ENCODE peak calls at places on chromosomes 3 and 15, in eight cellular contexts. One of them, this sample, is unnamed.

GRCh38 chr15:41630616-41631218 is 29.5 kb upstream of the MGA start:
- DNase-seq in BJ: no peak
- DNase-seq in HL-60: no peak
- DNase-seq in adrenal gland: no peak
- DNase-seq in NT2/D1: no peak
- DNase-seq in dorsolateral prefrontal cortex: no peak
- DNase-seq in A549: no peak
- DNase-seq in pancreas: no peak
- DNase-seq in this sample: no peak

GRCh38 chr15:68431792-68432401 is at the start of gene ITGA11:
- DNase-seq in BJ: no peak
- DNase-seq in HL-60: peak
- DNase-seq in adrenal gland: peak
- DNase-seq in NT2/D1: peak
- DNase-seq in dorsolateral prefrontal cortex: peak
- DNase-seq in A549: peak
- DNase-seq in pancreas: peak
- DNase-seq in this sample: peak

GRCh38 chr3:194690501-194691372 is 5.1 kb downstream of the FAM43A start:
- DNase-seq in BJ: no peak
- DNase-seq in HL-60: no peak
- DNase-seq in adrenal gland: no peak
- DNase-seq in NT2/D1: no peak
- DNase-seq in dorsolateral prefrontal cortex: no peak
- DNase-seq in A549: no peak
- DNase-seq in pancreas: no peak
- DNase-seq in this sample: no peak

GRCh38 chr3:27723803-27724458 is 1.8 kb upstream of the EOMES start:
- DNase-seq in BJ: no peak
- DNase-seq in HL-60: no peak
- DNase-seq in adrenal gland: no peak
- DNase-seq in NT2/D1: no peak
- DNase-seq in dorsolateral prefrontal cortex: no peak
- DNase-seq in A549: no peak
- DNase-seq in pancreas: no peak
- DNase-seq in this sample: peak

GRCh38 chr15:64697911-64698369 is 77.4 kb downstream of the RBPMS2 start:
- DNase-seq in BJ: no peak
- DNase-seq in HL-60: no peak
- DNase-seq in adrenal gland: no peak
- DNase-seq in NT2/D1: no peak
- DNase-seq in dorsolateral prefrontal cortex: no peak
- DNase-seq in A549: no peak
- DNase-seq in pancreas: no peak
- DNase-seq in this sample: no peak

GRCh38 chr3:127153506-127153815 is 39.5 kb upstream of the PRR23E start:
- DNase-seq in BJ: no peak
- DNase-seq in HL-60: no peak
- DNase-seq in adrenal gland: no peak
- DNase-seq in NT2/D1: no peak
- DNase-seq in dorsolateral prefrontal cortex: no peak
- DNase-seq in A549: no peak
- DNase-seq in pancreas: peak
- DNase-seq in this sample: no peak

GRCh38 chr15:66763186-66764066 is 61.4 kb downstream of the SMAD6 start:
- DNase-seq in BJ: no peak
- DNase-seq in HL-60: no peak
- DNase-seq in adrenal gland: peak
- DNase-seq in NT2/D1: no peak
- DNase-seq in dorsolateral prefrontal cortex: no peak
- DNase-seq in A549: peak
- DNase-seq in pancreas: peak
- DNase-seq in this sample: no peak

GRCh38 chr3:119595639-119596329 is 1.9 kb upstream of the PLA1A start:
- DNase-seq in BJ: no peak
- DNase-seq in HL-60: no peak
- DNase-seq in adrenal gland: no peak
- DNase-seq in NT2/D1: no peak
- DNase-seq in dorsolateral prefrontal cortex: no peak
- DNase-seq in A549: no peak
- DNase-seq in pancreas: no peak
- DNase-seq in this sample: no peak

GRCh38 chr3:61824553-61825135 is 263.3 kb downstream of the PTPRG start:
- DNase-seq in BJ: no peak
- DNase-seq in HL-60: no peak
- DNase-seq in adrenal gland: no peak
- DNase-seq in NT2/D1: no peak
- DNase-seq in dorsolateral prefrontal cortex: no peak
- DNase-seq in A549: no peak
- DNase-seq in pancreas: no peak
- DNase-seq in this sample: no peak

GRCh38 chr15:53539878-53540277 is 219.6 kb downstream of the WDR72 start:
- DNase-seq in BJ: no peak
- DNase-seq in HL-60: no peak
- DNase-seq in adrenal gland: no peak
- DNase-seq in NT2/D1: no peak
- DNase-seq in dorsolateral prefrontal cortex: no peak
- DNase-seq in A549: no peak
- DNase-seq in pancreas: no peak
- DNase-seq in this sample: no peak

GRCh38 chr3:187445352-187445751 is 77.2 kb downstream of the RTP4 start:
- DNase-seq in BJ: no peak
- DNase-seq in HL-60: no peak
- DNase-seq in adrenal gland: no peak
- DNase-seq in NT2/D1: no peak
- DNase-seq in dorsolateral prefrontal cortex: no peak
- DNase-seq in A549: no peak
- DNase-seq in pancreas: no peak
- DNase-seq in this sample: no peak

GRCh38 chr15:93146601-93147000 is 57.6 kb upstream of the RGMA start:
- DNase-seq in BJ: no peak
- DNase-seq in HL-60: no peak
- DNase-seq in adrenal gland: no peak
- DNase-seq in NT2/D1: no peak
- DNase-seq in dorsolateral prefrontal cortex: no peak
- DNase-seq in A549: no peak
- DNase-seq in pancreas: no peak
- DNase-seq in this sample: no peak
- H3K4me3 ChIP-seq in BJ: no peak
- H3K4me3 ChIP-seq in HL-60: no peak
- H3K4me3 ChIP-seq in adrenal gland: no peak
- H3K4me3 ChIP-seq in NT2/D1: no peak
- H3K4me3 ChIP-seq in dorsolateral prefrontal cortex: no peak
- H3K4me3 ChIP-seq in A549: no peak
- H3K4me3 ChIP-seq in pancreas: no peak
- H3K4me3 ChIP-seq in this sample: no peak

DNA sequence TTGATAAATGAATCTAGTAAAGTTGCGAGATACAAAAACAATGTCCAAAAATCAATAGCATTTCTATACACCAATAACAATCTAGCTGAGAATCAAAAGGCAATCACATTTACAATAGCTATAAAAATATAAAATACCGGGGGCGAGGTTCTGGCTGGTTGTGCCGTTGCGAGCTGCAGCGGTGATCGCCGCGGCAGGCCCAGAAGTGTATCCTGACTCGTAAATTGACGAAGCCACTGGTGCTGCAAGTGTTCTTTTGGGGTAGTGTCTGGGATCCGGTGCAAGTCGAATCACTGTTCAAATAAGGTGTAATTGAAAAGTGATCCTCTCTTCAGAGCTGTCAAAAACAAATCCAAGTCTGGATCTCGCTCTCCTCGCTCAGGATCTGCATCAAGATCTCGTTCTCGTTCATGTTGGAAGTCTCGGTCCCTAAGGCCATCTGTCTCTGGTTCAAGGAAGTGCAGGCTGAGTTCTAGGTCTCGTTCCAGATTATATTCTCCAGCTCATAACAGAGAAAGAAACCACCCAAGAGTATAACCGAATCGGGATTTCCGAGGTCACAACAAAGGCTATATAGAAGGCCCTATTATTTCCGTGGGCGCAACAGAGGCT is 80.1 kb upstream of the STT3B start:
- DNase-seq in BJ: no peak
- DNase-seq in HL-60: no peak
- DNase-seq in adrenal gland: no peak
- DNase-seq in NT2/D1: no peak
- DNase-seq in dorsolateral prefrontal cortex: no peak
- DNase-seq in A549: no peak
- DNase-seq in pancreas: no peak
- DNase-seq in this sample: no peak
- H3K4me3 ChIP-seq in BJ: no peak
- H3K4me3 ChIP-seq in HL-60: no peak
- H3K4me3 ChIP-seq in adrenal gland: no peak
- H3K4me3 ChIP-seq in NT2/D1: no peak
- H3K4me3 ChIP-seq in dorsolateral prefrontal cortex: no peak
- H3K4me3 ChIP-seq in A549: no peak
- H3K4me3 ChIP-seq in pancreas: no peak
- H3K4me3 ChIP-seq in this sample: no peak

GRCh38 chr15:60565407-60565806 is 86.5 kb upstream of the ICE2 start:
- DNase-seq in BJ: no peak
- DNase-seq in HL-60: no peak
- DNase-seq in adrenal gland: no peak
- DNase-seq in NT2/D1: no peak
- DNase-seq in dorsolateral prefrontal cortex: no peak
- DNase-seq in A549: no peak
- DNase-seq in pancreas: no peak
- DNase-seq in this sample: no peak

GRCh38 chr15:60563066-60563465 is 84.1 kb upstream of the ICE2 start:
- DNase-seq in BJ: no peak
- DNase-seq in HL-60: no peak
- DNase-seq in adrenal gland: no peak
- DNase-seq in NT2/D1: no peak
- DNase-seq in dorsolateral prefrontal cortex: no peak
- DNase-seq in A549: no peak
- DNase-seq in pancreas: no peak
- DNase-seq in this sample: no peak

GRCh38 chr15:60568301-60568742 is 89.4 kb upstream of the ICE2 start:
- DNase-seq in BJ: no peak
- DNase-seq in HL-60: no peak
- DNase-seq in adrenal gland: no peak
- DNase-seq in NT2/D1: no peak
- DNase-seq in dorsolateral prefrontal cortex: no peak
- DNase-seq in A549: no peak
- DNase-seq in pancreas: no peak
- DNase-seq in this sample: peak

GRCh38 chr15:60568883-60569495 is 90.0 kb upstream of the ICE2 start:
- DNase-seq in BJ: no peak
- DNase-seq in HL-60: no peak
- DNase-seq in adrenal gland: no peak
- DNase-seq in NT2/D1: no peak
- DNase-seq in dorsolateral prefrontal cortex: no peak
- DNase-seq in A549: no peak
- DNase-seq in pancreas: no peak
- DNase-seq in this sample: no peak

DNA sequence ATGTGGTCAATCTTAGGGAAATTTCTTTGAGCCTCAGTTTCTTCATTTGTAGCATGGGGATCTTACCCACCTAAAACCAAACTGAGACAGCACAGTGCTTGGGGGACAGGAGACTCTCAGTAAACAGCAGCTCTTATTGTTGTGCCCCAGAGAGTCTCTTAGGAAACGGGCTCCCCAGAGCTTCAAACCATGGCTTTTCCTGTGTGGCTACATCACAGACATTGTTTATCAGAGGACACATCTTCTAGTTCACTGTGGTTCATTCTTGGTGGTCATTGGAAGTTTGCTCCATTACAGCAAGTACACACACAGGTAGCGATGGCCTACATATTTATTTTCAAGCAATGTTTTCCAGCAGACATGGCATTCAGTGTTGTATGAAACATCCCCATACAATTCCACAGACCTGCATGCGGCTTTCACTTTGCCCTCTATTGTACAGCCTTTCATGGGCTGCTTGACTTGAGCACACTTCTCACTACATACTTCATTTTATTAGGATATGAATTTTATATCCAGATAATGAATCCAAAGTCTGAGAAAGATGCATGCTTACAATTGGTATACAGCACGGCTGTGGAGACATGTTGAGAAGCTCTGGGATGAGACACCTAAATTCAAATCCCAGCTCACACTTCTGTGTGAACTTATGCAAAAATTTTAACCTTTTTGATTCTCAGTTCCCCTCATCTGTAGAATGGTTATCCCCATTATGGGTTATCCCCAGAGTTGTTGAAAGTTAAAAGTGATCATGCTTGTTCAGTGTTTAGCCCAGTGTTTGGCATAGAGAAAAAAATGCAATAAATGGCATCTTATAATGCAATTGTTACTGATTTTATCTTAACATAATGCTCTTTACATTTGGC is 84.8 kb upstream of the ICE2 start:
- DNase-seq in BJ: no peak
- DNase-seq in HL-60: no peak
- DNase-seq in adrenal gland: no peak
- DNase-seq in NT2/D1: no peak
- DNase-seq in dorsolateral prefrontal cortex: no peak
- DNase-seq in A549: no peak
- DNase-seq in pancreas: no peak
- DNase-seq in this sample: no peak
- H3K4me3 ChIP-seq in BJ: no peak
- H3K4me3 ChIP-seq in HL-60: no peak
- H3K4me3 ChIP-seq in adrenal gland: no peak
- H3K4me3 ChIP-seq in NT2/D1: no peak
- H3K4me3 ChIP-seq in dorsolateral prefrontal cortex: no peak
- H3K4me3 ChIP-seq in A549: no peak
- H3K4me3 ChIP-seq in pancreas: no peak
- H3K4me3 ChIP-seq in this sample: no peak

GRCh38 chr3:4864503-4864902 is 114.7 kb upstream of the BHLHE40 start:
- DNase-seq in BJ: no peak
- DNase-seq in HL-60: peak
- DNase-seq in adrenal gland: no peak
- DNase-seq in NT2/D1: no peak
- DNase-seq in dorsolateral prefrontal cortex: no peak
- DNase-seq in A549: no peak
- DNase-seq in pancreas: no peak
- DNase-seq in this sample: no peak

GRCh38 chr3:4862973-4863372 is 116.3 kb upstream of the BHLHE40 start:
- DNase-seq in BJ: no peak
- DNase-seq in HL-60: no peak
- DNase-seq in adrenal gland: no peak
- DNase-seq in NT2/D1: no peak
- DNase-seq in dorsolateral prefrontal cortex: no peak
- DNase-seq in A549: no peak
- DNase-seq in pancreas: no peak
- DNase-seq in this sample: no peak

GRCh38 chr3:4865714-4866113 is 113.5 kb upstream of the BHLHE40 start:
- DNase-seq in BJ: no peak
- DNase-seq in HL-60: peak
- DNase-seq in adrenal gland: no peak
- DNase-seq in NT2/D1: no peak
- DNase-seq in dorsolateral prefrontal cortex: no peak
- DNase-seq in A549: no peak
- DNase-seq in pancreas: no peak
- DNase-seq in this sample: no peak

DNA sequence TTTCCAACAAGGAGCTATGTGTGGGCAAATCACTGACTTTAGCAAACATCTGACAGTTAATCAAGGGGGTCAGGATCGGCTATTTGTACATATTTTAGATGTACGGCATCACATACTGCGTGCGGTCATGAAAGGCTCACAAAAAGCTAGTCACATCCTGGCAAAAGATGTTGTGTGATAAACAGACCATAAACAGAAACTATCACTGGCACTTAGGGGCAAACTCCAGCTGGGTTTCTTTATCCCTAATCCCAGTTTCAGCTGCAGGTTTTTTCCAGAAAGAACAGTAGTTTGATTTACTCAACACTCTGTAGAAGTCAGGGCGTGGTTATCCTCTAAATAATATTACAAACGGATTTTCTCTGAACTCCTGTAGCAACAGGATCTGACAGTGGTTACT is 112.4 kb upstream of the BHLHE40 start:
- DNase-seq in BJ: peak
- DNase-seq in HL-60: no peak
- DNase-seq in adrenal gland: no peak
- DNase-seq in NT2/D1: no peak
- DNase-seq in dorsolateral prefrontal cortex: no peak
- DNase-seq in A549: peak
- DNase-seq in pancreas: no peak
- DNase-seq in this sample: no peak
- H3K4me3 ChIP-seq in BJ: no peak
- H3K4me3 ChIP-seq in HL-60: no peak
- H3K4me3 ChIP-seq in adrenal gland: peak
- H3K4me3 ChIP-seq in NT2/D1: no peak
- H3K4me3 ChIP-seq in dorsolateral prefrontal cortex: no peak
- H3K4me3 ChIP-seq in A549: peak
- H3K4me3 ChIP-seq in pancreas: no peak
- H3K4me3 ChIP-seq in this sample: no peak

This sample was measured in endodermal cell.